ENCODE peak calls at places on chromosomes 11 and 22, in six cellular contexts. One of them, this sample, is unnamed.

GRCh38 chr22:21727159-21727558 is 8.4 kb downstream of the YPEL1 start:
- DNase-seq in amniotic stem cell: no peak
- DNase-seq in substantia nigra: no peak
- DNase-seq in GDM1: no peak
- DNase-seq in activated T-helper 2 cell treated with anti-CD3 and anti-CD28 coated beads, Interferon-gamma antibody, Interleukin-2, Interleukin-4, amounts not matched to agents 10 μg/mL and 5 μg/mL and 100 μg/mL, durations not matched to agents 14 hours and 24 hours and 36 hours: no peak
- DNase-seq in lower leg skin: no peak
- DNase-seq in this sample: no peak

GRCh38 chr11:132466983-132467382 is 1065.3 kb downstream of the OPCML start:
- DNase-seq in amniotic stem cell: no peak
- DNase-seq in substantia nigra: no peak
- DNase-seq in GDM1: no peak
- DNase-seq in activated T-helper 2 cell treated with anti-CD3 and anti-CD28 coated beads, Interferon-gamma antibody, Interleukin-2, Interleukin-4, amounts not matched to agents 10 μg/mL and 5 μg/mL and 100 μg/mL, durations not matched to agents 14 hours and 24 hours and 36 hours: no peak
- DNase-seq in lower leg skin: no peak
- DNase-seq in this sample: no peak

GRCh38 chr11:10379022-10379421 is 74.1 kb downstream of the ADM start:
- DNase-seq in amniotic stem cell: no peak
- DNase-seq in substantia nigra: no peak
- DNase-seq in GDM1: no peak
- DNase-seq in activated T-helper 2 cell treated with anti-CD3 and anti-CD28 coated beads, Interferon-gamma antibody, Interleukin-2, Interleukin-4, amounts not matched to agents 10 μg/mL and 5 μg/mL and 100 μg/mL, durations not matched to agents 14 hours and 24 hours and 36 hours: no peak
- DNase-seq in lower leg skin: no peak
- DNase-seq in this sample: no peak

GRCh38 chr22:44685384-44686056 is 16.5 kb upstream of the PRR5 start:
- DNase-seq in amniotic stem cell: no peak
- DNase-seq in substantia nigra: no peak
- DNase-seq in GDM1: peak
- DNase-seq in activated T-helper 2 cell treated with anti-CD3 and anti-CD28 coated beads, Interferon-gamma antibody, Interleukin-2, Interleukin-4, amounts not matched to agents 10 μg/mL and 5 μg/mL and 100 μg/mL, durations not matched to agents 14 hours and 24 hours and 36 hours: peak
- DNase-seq in lower leg skin: peak
- DNase-seq in this sample: peak

GRCh38 chr22:32761251-32761903 is 40.1 kb upstream of the TIMP3 start:
- DNase-seq in amniotic stem cell: no peak
- DNase-seq in substantia nigra: no peak
- DNase-seq in GDM1: no peak
- DNase-seq in activated T-helper 2 cell treated with anti-CD3 and anti-CD28 coated beads, Interferon-gamma antibody, Interleukin-2, Interleukin-4, amounts not matched to agents 10 μg/mL and 5 μg/mL and 100 μg/mL, durations not matched to agents 14 hours and 24 hours and 36 hours: no peak
- DNase-seq in lower leg skin: no peak
- DNase-seq in this sample: no peak

GRCh38 chr11:8807544-8808225 is 103.3 kb upstream of the AKIP1 start:
- DNase-seq in amniotic stem cell: peak
- DNase-seq in substantia nigra: no peak
- DNase-seq in GDM1: no peak
- DNase-seq in activated T-helper 2 cell treated with anti-CD3 and anti-CD28 coated beads, Interferon-gamma antibody, Interleukin-2, Interleukin-4, amounts not matched to agents 10 μg/mL and 5 μg/mL and 100 μg/mL, durations not matched to agents 14 hours and 24 hours and 36 hours: no peak
- DNase-seq in lower leg skin: no peak
- DNase-seq in this sample: no peak

GRCh38 chr11:109304159-109304558 is 117.8 kb upstream of the C11orf87 start:
- DNase-seq in amniotic stem cell: no peak
- DNase-seq in substantia nigra: no peak
- DNase-seq in GDM1: no peak
- DNase-seq in activated T-helper 2 cell treated with anti-CD3 and anti-CD28 coated beads, Interferon-gamma antibody, Interleukin-2, Interleukin-4, amounts not matched to agents 10 μg/mL and 5 μg/mL and 100 μg/mL, durations not matched to agents 14 hours and 24 hours and 36 hours: no peak
- DNase-seq in lower leg skin: no peak
- DNase-seq in this sample: no peak

GRCh38 chr11:131668867-131669780 is 298.7 kb downstream of the NTM start:
- DNase-seq in amniotic stem cell: no peak
- DNase-seq in substantia nigra: peak
- DNase-seq in GDM1: no peak
- DNase-seq in activated T-helper 2 cell treated with anti-CD3 and anti-CD28 coated beads, Interferon-gamma antibody, Interleukin-2, Interleukin-4, amounts not matched to agents 10 μg/mL and 5 μg/mL and 100 μg/mL, durations not matched to agents 14 hours and 24 hours and 36 hours: peak
- DNase-seq in lower leg skin: no peak
- DNase-seq in this sample: peak

GRCh38 chr22:41526802-41527799 is 17.2 kb downstream of the POLR3H start:
- DNase-seq in amniotic stem cell: no peak
- DNase-seq in substantia nigra: peak
- DNase-seq in GDM1: no peak
- DNase-seq in activated T-helper 2 cell treated with anti-CD3 and anti-CD28 coated beads, Interferon-gamma antibody, Interleukin-2, Interleukin-4, amounts not matched to agents 10 μg/mL and 5 μg/mL and 100 μg/mL, durations not matched to agents 14 hours and 24 hours and 36 hours: peak
- DNase-seq in lower leg skin: no peak
- DNase-seq in this sample: peak

GRCh38 chr11:61162092-61162935 is 1.1 kb upstream of the VPS37C start:
- DNase-seq in amniotic stem cell: no peak
- DNase-seq in substantia nigra: no peak
- DNase-seq in GDM1: no peak
- DNase-seq in activated T-helper 2 cell treated with anti-CD3 and anti-CD28 coated beads, Interferon-gamma antibody, Interleukin-2, Interleukin-4, amounts not matched to agents 10 μg/mL and 5 μg/mL and 100 μg/mL, durations not matched to agents 14 hours and 24 hours and 36 hours: peak
- DNase-seq in lower leg skin: peak
- DNase-seq in this sample: no peak

GRCh38 chr22:19330865-19331418 is 39.4 kb upstream of the CLTCL1 start:
- DNase-seq in amniotic stem cell: no peak
- DNase-seq in substantia nigra: no peak
- DNase-seq in GDM1: no peak
- DNase-seq in activated T-helper 2 cell treated with anti-CD3 and anti-CD28 coated beads, Interferon-gamma antibody, Interleukin-2, Interleukin-4, amounts not matched to agents 10 μg/mL and 5 μg/mL and 100 μg/mL, durations not matched to agents 14 hours and 24 hours and 36 hours: no peak
- DNase-seq in lower leg skin: no peak
- DNase-seq in this sample: no peak

GRCh38 chr11:64687641-64688533 is 35.1 kb downstream of the NRXN2 start:
- DNase-seq in amniotic stem cell: no peak
- DNase-seq in substantia nigra: peak
- DNase-seq in GDM1: no peak
- DNase-seq in activated T-helper 2 cell treated with anti-CD3 and anti-CD28 coated beads, Interferon-gamma antibody, Interleukin-2, Interleukin-4, amounts not matched to agents 10 μg/mL and 5 μg/mL and 100 μg/mL, durations not matched to agents 14 hours and 24 hours and 36 hours: no peak
- DNase-seq in lower leg skin: no peak
- DNase-seq in this sample: no peak

GRCh38 chr11:131253142-131253884 is 117.1 kb upstream of the NTM start:
- DNase-seq in amniotic stem cell: peak
- DNase-seq in substantia nigra: no peak
- DNase-seq in GDM1: no peak
- DNase-seq in activated T-helper 2 cell treated with anti-CD3 and anti-CD28 coated beads, Interferon-gamma antibody, Interleukin-2, Interleukin-4, amounts not matched to agents 10 μg/mL and 5 μg/mL and 100 μg/mL, durations not matched to agents 14 hours and 24 hours and 36 hours: no peak
- DNase-seq in lower leg skin: no peak
- DNase-seq in this sample: no peak

GRCh38 chr11:5129457-5129877 is 8.7 kb downstream of the OR52A5 start:
- DNase-seq in amniotic stem cell: peak
- DNase-seq in substantia nigra: no peak
- DNase-seq in GDM1: no peak
- DNase-seq in activated T-helper 2 cell treated with anti-CD3 and anti-CD28 coated beads, Interferon-gamma antibody, Interleukin-2, Interleukin-4, amounts not matched to agents 10 μg/mL and 5 μg/mL and 100 μg/mL, durations not matched to agents 14 hours and 24 hours and 36 hours: no peak
- DNase-seq in lower leg skin: no peak
- DNase-seq in this sample: no peak

GRCh38 chr22:26444777-26445176 is 15.7 kb downstream of the ASPHD2 start:
- DNase-seq in amniotic stem cell: no peak
- DNase-seq in substantia nigra: no peak
- DNase-seq in GDM1: no peak
- DNase-seq in activated T-helper 2 cell treated with anti-CD3 and anti-CD28 coated beads, Interferon-gamma antibody, Interleukin-2, Interleukin-4, amounts not matched to agents 10 μg/mL and 5 μg/mL and 100 μg/mL, durations not matched to agents 14 hours and 24 hours and 36 hours: no peak
- DNase-seq in lower leg skin: no peak
- DNase-seq in this sample: no peak

GRCh38 chr11:28981331-28981865 is 873.2 kb downstream of the METTL15 start:
- DNase-seq in amniotic stem cell: no peak
- DNase-seq in substantia nigra: no peak
- DNase-seq in GDM1: no peak
- DNase-seq in activated T-helper 2 cell treated with anti-CD3 and anti-CD28 coated beads, Interferon-gamma antibody, Interleukin-2, Interleukin-4, amounts not matched to agents 10 μg/mL and 5 μg/mL and 100 μg/mL, durations not matched to agents 14 hours and 24 hours and 36 hours: no peak
- DNase-seq in lower leg skin: no peak
- DNase-seq in this sample: no peak

GRCh38 chr11:43366597-43367121 is 7.9 kb downstream of the TTC17 start:
- DNase-seq in amniotic stem cell: no peak
- DNase-seq in substantia nigra: no peak
- DNase-seq in GDM1: no peak
- DNase-seq in activated T-helper 2 cell treated with anti-CD3 and anti-CD28 coated beads, Interferon-gamma antibody, Interleukin-2, Interleukin-4, amounts not matched to agents 10 μg/mL and 5 μg/mL and 100 μg/mL, durations not matched to agents 14 hours and 24 hours and 36 hours: no peak
- DNase-seq in lower leg skin: no peak
- DNase-seq in this sample: no peak

GRCh38 chr11:130181295-130182272 is 22.0 kb downstream of the ST14 start:
- DNase-seq in amniotic stem cell: no peak
- DNase-seq in substantia nigra: no peak
- DNase-seq in GDM1: no peak
- DNase-seq in activated T-helper 2 cell treated with anti-CD3 and anti-CD28 coated beads, Interferon-gamma antibody, Interleukin-2, Interleukin-4, amounts not matched to agents 10 μg/mL and 5 μg/mL and 100 μg/mL, durations not matched to agents 14 hours and 24 hours and 36 hours: no peak
- DNase-seq in lower leg skin: no peak
- DNase-seq in this sample: no peak

GRCh38 chr11:77127969-77128691 is at the start of gene MYO7A:
- DNase-seq in amniotic stem cell: no peak
- DNase-seq in substantia nigra: peak
- DNase-seq in GDM1: no peak
- DNase-seq in activated T-helper 2 cell treated with anti-CD3 and anti-CD28 coated beads, Interferon-gamma antibody, Interleukin-2, Interleukin-4, amounts not matched to agents 10 μg/mL and 5 μg/mL and 100 μg/mL, durations not matched to agents 14 hours and 24 hours and 36 hours: no peak
- DNase-seq in lower leg skin: no peak
- DNase-seq in this sample: no peak

GRCh38 chr11:69499216-69499945 is 17.9 kb downstream of the LINC01488 start:
- DNase-seq in amniotic stem cell: no peak
- DNase-seq in substantia nigra: no peak
- DNase-seq in GDM1: no peak
- DNase-seq in activated T-helper 2 cell treated with anti-CD3 and anti-CD28 coated beads, Interferon-gamma antibody, Interleukin-2, Interleukin-4, amounts not matched to agents 10 μg/mL and 5 μg/mL and 100 μg/mL, durations not matched to agents 14 hours and 24 hours and 36 hours: no peak
- DNase-seq in lower leg skin: no peak
- DNase-seq in this sample: no peak

GRCh38 chr11:125401235-125401634 is 94.8 kb downstream of the FEZ1 start:
- DNase-seq in amniotic stem cell: no peak
- DNase-seq in substantia nigra: no peak
- DNase-seq in GDM1: no peak
- DNase-seq in activated T-helper 2 cell treated with anti-CD3 and anti-CD28 coated beads, Interferon-gamma antibody, Interleukin-2, Interleukin-4, amounts not matched to agents 10 μg/mL and 5 μg/mL and 100 μg/mL, durations not matched to agents 14 hours and 24 hours and 36 hours: no peak
- DNase-seq in lower leg skin: no peak
- DNase-seq in this sample: no peak

GRCh38 chr11:63510360-63511130 is 4.7 kb downstream of the LGALS12 start:
- DNase-seq in amniotic stem cell: no peak
- DNase-seq in substantia nigra: peak
- DNase-seq in GDM1: no peak
- DNase-seq in activated T-helper 2 cell treated with anti-CD3 and anti-CD28 coated beads, Interferon-gamma antibody, Interleukin-2, Interleukin-4, amounts not matched to agents 10 μg/mL and 5 μg/mL and 100 μg/mL, durations not matched to agents 14 hours and 24 hours and 36 hours: no peak
- DNase-seq in lower leg skin: no peak
- DNase-seq in this sample: no peak

GRCh38 chr11:47104337-47104950 is 72.2 kb downstream of the ARFGAP2 start:
- DNase-seq in amniotic stem cell: no peak
- DNase-seq in substantia nigra: no peak
- DNase-seq in GDM1: no peak
- DNase-seq in activated T-helper 2 cell treated with anti-CD3 and anti-CD28 coated beads, Interferon-gamma antibody, Interleukin-2, Interleukin-4, amounts not matched to agents 10 μg/mL and 5 μg/mL and 100 μg/mL, durations not matched to agents 14 hours and 24 hours and 36 hours: no peak
- DNase-seq in lower leg skin: no peak
- DNase-seq in this sample: no peak